ENCODE peak calls at places on chromosomes 13 and 19, in ten cellular contexts. B, R, Y, A, I, J, C, O, N and Z are unnamed samples.

GRCh38 chr13:78621086-78621485 is 17.7 kb upstream of the POU4F1 start:
- DNase-seq in B (no peak), R (no peak), Y (no peak), A (no peak), I (no peak), J (no peak), C (no peak), O (no peak), N (no peak), Z (no peak)

GRCh38 chr19:44602071-44602470 is 11.3 kb upstream of the IGSF23 start:
- DNase-seq in B (peak), R (no peak), Y (no peak), A (no peak), I (no peak), J (no peak), C (no peak), O (no peak), N (no peak), Z (no peak)

GRCh38 chr13:84985860-84986259 is 813.4 kb downstream of the SLITRK6 start:
- DNase-seq in B (no peak), R (no peak), Y (no peak), A (no peak), I (no peak), J (no peak), C (no peak), O (no peak), N (no peak), Z (no peak)

GRCh38 chr19:15424692-15425272 is 6.0 kb upstream of the AKAP8L start:
- DNase-seq in B (no peak), R (no peak), Y (no peak), A (no peak), I (no peak), J (no peak), C (no peak), O (no peak), N (no peak), Z (no peak)

GRCh38 chr13:59477011-59477410 is 686.7 kb downstream of the DIAPH3 start:
- DNase-seq in B (no peak), R (no peak), Y (no peak), A (no peak), I (no peak), J (no peak), C (no peak), O (no peak), N (no peak), Z (no peak)

GRCh38 chr19:38634757-38635482 is 12.5 kb upstream of the ACTN4 start:
- DNase-seq in B (peak), R (peak), Y (peak), A (peak), I (peak), J (peak), C (peak), O (peak), N (peak), Z (no peak)

GRCh38 chr13:24073657-24074056 is 86.9 kb upstream of the SPATA13 start:
- DNase-seq in B (no peak), R (no peak), Y (no peak), A (no peak), I (no peak), J (no peak), C (no peak), O (no peak), N (no peak), Z (no peak)

GRCh38 chr19:45798995-45799517 is 6.4 kb upstream of the DMWD start:
- DNase-seq in B (peak), R (peak), Y (no peak), A (no peak), I (peak), J (peak), C (peak), O (peak), N (peak), Z (no peak)

GRCh38 chr19:4537953-4538600 is 1.8 kb downstream of the LRG1 start:
- DNase-seq in B (no peak), R (no peak), Y (no peak), A (no peak), I (no peak), J (no peak), C (no peak), O (no peak), N (no peak), Z (no peak)

GRCh38 chr19:50314724-50315700 is 14.2 kb downstream of the KCNC3 start:
- DNase-seq in B (no peak), R (peak), Y (no peak), A (no peak), I (no peak), J (no peak), C (peak), O (no peak), N (no peak), Z (no peak)

GRCh38 chr13:58858870-58859371 is 1227.4 kb downstream of the PCDH17 start:
- DNase-seq in B (no peak), R (no peak), Y (peak), A (no peak), I (no peak), J (no peak), C (no peak), O (no peak), N (no peak), Z (no peak)

GRCh38 chr19:39843919-39844793 is 2.0 kb downstream of the FBL start:
- DNase-seq in B (peak), R (no peak), Y (no peak), A (no peak), I (no peak), J (no peak), C (peak), O (peak), N (peak), Z (no peak)

GRCh38 chr19:23799321-23799720 is 40.6 kb upstream of the ZNF681 start:
- DNase-seq in B (no peak), R (no peak), Y (no peak), A (no peak), I (peak), J (no peak), C (peak), O (no peak), N (no peak), Z (no peak)

GRCh38 chr13:42970824-42971669 is 21.0 kb downstream of the EPSTI1 start:
- DNase-seq in B (peak), R (no peak), Y (no peak), A (no peak), I (peak), J (no peak), C (peak), O (peak), N (peak), Z (no peak)

GRCh38 chr13:113297370-113297871 is 382 bp downstream of the LAMP1 start:
- DNase-seq in B (no peak), R (no peak), Y (no peak), A (no peak), I (peak), J (no peak), C (no peak), O (no peak), N (peak), Z (no peak)

GRCh38 chr13:109151696-109152095 is 522.3 kb downstream of the MYO16 start:
- DNase-seq in B (no peak), R (no peak), Y (no peak), A (no peak), I (no peak), J (no peak), C (no peak), O (no peak), N (peak), Z (no peak)

GRCh38 chr19:40321076-40321475 is 27.1 kb downstream of the C19orf47 start:
- DNase-seq in B (no peak), R (peak), Y (peak), A (no peak), I (no peak), J (no peak), C (no peak), O (no peak), N (no peak), Z (no peak)

GRCh38 chr13:37960427-37960826 is 90.9 kb upstream of the TRPC4 start:
- DNase-seq in B (no peak), R (no peak), Y (no peak), A (no peak), I (no peak), J (no peak), C (no peak), O (peak), N (no peak), Z (no peak)

GRCh38 chr13:75507027-75508001 is 25.3 kb upstream of the TBC1D4 start:
- DNase-seq in B (no peak), R (peak), Y (no peak), A (no peak), I (no peak), J (no peak), C (no peak), O (no peak), N (no peak), Z (no peak)

GRCh38 chr13:102968572-102969228 is 97.5 kb downstream of the SLC10A2 start:
- DNase-seq in B (peak), R (no peak), Y (no peak), A (no peak), I (no peak), J (no peak), C (no peak), O (no peak), N (no peak), Z (no peak)

GRCh38 chr19:11300811-11301120 is 4.8 kb downstream of the TSPAN16 start:
- DNase-seq in B (no peak), R (no peak), Y (no peak), A (no peak), I (no peak), J (no peak), C (no peak), O (no peak), N (no peak), Z (no peak)

GRCh38 chr13:43058318-43058674 is 34.9 kb downstream of the DNAJC15 start:
- DNase-seq in B (peak), R (no peak), Y (no peak), A (no peak), I (no peak), J (no peak), C (no peak), O (peak), N (peak), Z (no peak)

GRCh38 chr13:94607939-94608338 is 6.3 kb downstream of the GPR180 start:
- DNase-seq in B (peak), R (no peak), Y (no peak), A (no peak), I (no peak), J (no peak), C (no peak), O (peak), N (peak), Z (no peak)

GRCh38 chr13:32645854-32646253 is 59.6 kb downstream of the PDS5B start:
- DNase-seq in B (no peak), R (no peak), Y (no peak), A (no peak), I (no peak), J (no peak), C (no peak), O (no peak), N (no peak), Z (no peak)

GRCh38 chr19:33419763-33420080 is 46.2 kb downstream of the CEBPG start:
- DNase-seq in B (no peak), R (no peak), Y (no peak), A (no peak), I (no peak), J (no peak), C (peak), O (no peak), N (no peak), Z (no peak)

GRCh38 chr19:18155095-18156087 is 2.4 kb downstream of the PIK3R2 start:
- DNase-seq in B (peak), R (no peak), Y (no peak), A (no peak), I (no peak), J (no peak), C (no peak), O (no peak), N (no peak), Z (no peak)

GRCh38 chr19:18153555-18154134 is 682 bp downstream of the PIK3R2 start:
- DNase-seq in B (no peak), R (no peak), Y (no peak), A (no peak), I (peak), J (peak), C (no peak), O (no peak), N (no peak), Z (no peak)

GRCh38 chr19:18152444-18152816 is 533 bp upstream of the PIK3R2 start:
- DNase-seq in B (peak), R (peak), Y (peak), A (peak), I (peak), J (peak), C (peak), O (peak), N (peak), Z (peak)

GRCh38 chr19:18150776-18151624 is 2.0 kb upstream of the PIK3R2 start:
- DNase-seq in B (no peak), R (no peak), Y (no peak), A (no peak), I (no peak), J (no peak), C (no peak), O (no peak), N (no peak), Z (no peak)

DNA sequence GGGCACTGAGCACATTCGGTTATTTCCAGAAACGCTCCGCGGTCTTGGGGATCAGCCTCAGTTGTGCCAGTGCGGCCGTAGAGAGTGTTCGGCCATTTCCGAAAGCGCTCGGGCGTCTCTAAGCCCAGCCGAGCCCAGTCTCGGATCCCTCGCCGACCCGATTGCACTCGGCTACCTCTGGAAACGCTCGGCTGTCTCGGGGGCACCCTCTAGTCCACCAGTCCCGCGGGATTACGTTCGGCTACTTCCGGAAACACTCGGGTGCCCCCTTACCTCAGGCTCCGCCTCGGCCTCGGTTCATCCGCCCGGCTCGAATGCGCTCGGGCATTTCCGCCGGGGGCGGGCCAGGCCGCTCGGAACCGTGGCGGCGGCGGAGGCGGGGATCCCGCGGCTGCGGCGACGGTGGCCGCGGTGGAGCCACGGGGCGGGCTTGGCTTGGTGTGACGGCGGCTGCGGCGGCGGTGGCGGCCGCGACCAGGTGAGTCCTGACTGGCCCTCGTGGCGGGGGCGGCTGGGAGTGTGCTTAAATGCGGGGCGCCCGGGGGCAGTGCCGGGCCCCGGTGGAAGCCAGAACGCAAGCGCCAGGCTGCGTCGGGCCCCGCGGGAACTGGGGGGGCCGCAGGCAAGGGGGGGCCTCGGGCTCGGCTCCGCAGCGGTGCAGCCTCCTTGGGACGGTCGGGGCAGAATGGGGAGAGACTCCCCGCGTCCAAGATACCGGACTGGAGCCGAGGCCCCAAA is at the start of gene PIK3R2:
- DNase-seq in B (peak), R (peak), Y (peak), A (peak), I (peak), J (peak), C (peak), O (peak), N (peak), Z (peak)
- H3K27ac ChIP-seq in B (peak), R (peak), Y (peak), A (peak), I (peak), J (peak), C (peak), O (peak), N (peak), Z (peak)

GRCh38 chr13:110353339-110353977 is 46.4 kb downstream of the COL4A2 start:
- DNase-seq in B (no peak), R (no peak), Y (no peak), A (no peak), I (no peak), J (no peak), C (no peak), O (no peak), N (no peak), Z (no peak)

GRCh38 chr13:110354715-110355473 is 47.8 kb downstream of the COL4A2 start:
- DNase-seq in B (no peak), R (no peak), Y (no peak), A (no peak), I (no peak), J (no peak), C (no peak), O (no peak), N (peak), Z (no peak)

GRCh38 chr13:110356362-110356761 is 49.3 kb downstream of the COL4A2 start:
- DNase-seq in B (no peak), R (no peak), Y (no peak), A (no peak), I (no peak), J (no peak), C (no peak), O (no peak), N (no peak), Z (no peak)

GRCh38 chr13:110352735-110353134 is 45.7 kb downstream of the COL4A2 start:
- DNase-seq in B (no peak), R (no peak), Y (no peak), A (no peak), I (no peak), J (no peak), C (no peak), O (no peak), N (no peak), Z (no peak)

DNA sequence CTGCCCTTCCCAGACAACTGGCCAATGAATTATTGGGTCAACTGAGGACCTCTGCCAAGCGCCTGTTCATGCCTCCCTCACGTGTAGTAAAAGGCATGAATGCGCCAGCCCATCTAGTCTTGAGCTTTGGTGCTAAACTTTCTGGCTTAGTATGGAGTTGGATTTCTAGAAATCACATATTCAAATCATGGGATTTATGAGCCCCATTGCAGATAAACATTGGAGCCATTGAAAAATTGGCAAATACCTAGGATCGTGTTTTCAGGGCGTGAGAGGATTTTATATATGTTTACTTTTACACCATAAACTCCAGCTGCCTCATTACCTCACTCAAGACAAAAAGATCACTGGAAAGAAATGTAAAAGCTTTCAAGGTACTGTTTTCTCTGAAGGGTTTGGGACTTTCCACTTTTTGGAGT is 47.1 kb downstream of the COL4A2 start:
- DNase-seq in B (no peak), R (no peak), Y (no peak), A (no peak), I (no peak), J (no peak), C (no peak), O (peak), N (peak), Z (no peak)
- H3K27ac ChIP-seq in B (no peak), R (peak), Y (no peak), A (no peak), I (no peak), J (no peak), C (no peak), O (no peak), N (no peak), Z (no peak)

GRCh38 chr19:29676586-29676985 is 11.3 kb downstream of the PLEKHF1 start:
- DNase-seq in B (no peak), R (no peak), Y (peak), A (no peak), I (no peak), J (peak), C (no peak), O (no peak), N (no peak), Z (peak)
- H3K27ac ChIP-seq in B (no peak), R (no peak), Y (peak), A (peak), I (peak), J (no peak), C (no peak), O (no peak), N (no peak), Z (peak)

GRCh38 chr19:34475026-34475974 is 6.3 kb upstream of the WTIP start:
- DNase-seq in B (no peak), R (no peak), Y (no peak), A (no peak), I (no peak), J (no peak), C (no peak), O (peak), N (peak), Z (no peak)
- H3K27ac ChIP-seq in B (no peak), R (peak), Y (peak), A (no peak), I (no peak), J (no peak), C (no peak), O (peak), N (peak), Z (no peak)

GRCh38 chr13:27293051-27293691 is 22.5 kb downstream of the RASL11A start:
- DNase-seq in B (no peak), R (no peak), Y (no peak), A (no peak), I (no peak), J (no peak), C (no peak), O (no peak), N (no peak), Z (no peak)
- H3K27ac ChIP-seq in B (no peak), R (no peak), Y (no peak), A (no peak), I (peak), J (no peak), C (no peak), O (no peak), N (no peak), Z (no peak)

GRCh38 chr19:1854032-1854541 is 5.8 kb upstream of the REXO1 start:
- DNase-seq in B (no peak), R (no peak), Y (no peak), A (no peak), I (no peak), J (no peak), C (no peak), O (no peak), N (no peak), Z (no peak)
- H3K27ac ChIP-seq in B (no peak), R (no peak), Y (no peak), A (no peak), I (peak), J (no peak), C (peak), O (no peak), N (no peak), Z (no peak)